ENCODE peak calls at places on chromosomes 7 and 10, in five cellular contexts. S is spleen, K is IMR-90, Q is A549, Y is mammary epithelial cell. F is an unnamed sample.
A peak's percentile ranks its signal among the peaks of the same experiment; 100 is the strongest.

GRCh38 chr10:58064714-58065528 is 202.8 kb downstream of the IPMK start:
- DNase-seq in S (no peak), K (peak; percentile 58), Q (peak; percentile 63), Y (peak; percentile 43), F (no peak)

GRCh38 chr7:1377111-1377909 is 82.0 kb downstream of the MICALL2 start:
- DNase-seq in S (no peak), Q (peak; percentile 55), Y (no peak), K (no peak), F (no peak)

GRCh38 chr10:13271552-13272163 is 28.2 kb downstream of the PHYH start:
- DNase-seq in K (peak; percentile 22), Q (peak; percentile 40), S (peak; percentile 79), Y (no peak), F (peak; percentile 79)

GRCh38 chr10:80468806-80469421 is 14.8 kb downstream of the TSPAN14 start:
- DNase-seq in Y (no peak), S (no peak), K (no peak), Q (no peak), F (no peak)

GRCh38 chr10:788796-789748 is 99.6 kb upstream of the DIP2C start:
- DNase-seq in Y (peak; percentile 56), Q (peak; percentile 84), K (peak; percentile 60), S (peak; percentile 88), F (peak; percentile 79)

GRCh38 chr10:21517983-21518628 is 7.4 kb downstream of the SKIDA1 start:
- DNase-seq in K (peak; percentile 68), Y (peak; percentile 54), Q (peak; percentile 42), S (no peak), F (no peak)

GRCh38 chr7:931871-932650 is 22.4 kb downstream of the ADAP1 start:
- DNase-seq in K (no peak), S (peak; percentile 66), Q (no peak), Y (no peak), F (no peak)

GRCh38 chr10:110848106-110848505 is 23.6 kb upstream of the PDCD4 start:
- DNase-seq in S (no peak), K (no peak), Q (no peak), Y (no peak), F (no peak)

GRCh38 chr10:121468726-121469125 is 129.5 kb downstream of the FGFR2 start:
- DNase-seq in Q (no peak), Y (no peak), S (no peak), K (no peak), F (no peak)

GRCh38 chr7:22356855-22357310 is at the start of gene RAPGEF5:
- DNase-seq in Y (peak; percentile 66), K (no peak), Q (no peak), S (peak; percentile 79), F (peak; percentile 79)

GRCh38 chr10:114706458-114707055 is 48.5 kb upstream of the ABLIM1 start:
- DNase-seq in K (no peak), S (no peak), Y (peak; percentile 48), Q (no peak), F (no peak)

DNA sequence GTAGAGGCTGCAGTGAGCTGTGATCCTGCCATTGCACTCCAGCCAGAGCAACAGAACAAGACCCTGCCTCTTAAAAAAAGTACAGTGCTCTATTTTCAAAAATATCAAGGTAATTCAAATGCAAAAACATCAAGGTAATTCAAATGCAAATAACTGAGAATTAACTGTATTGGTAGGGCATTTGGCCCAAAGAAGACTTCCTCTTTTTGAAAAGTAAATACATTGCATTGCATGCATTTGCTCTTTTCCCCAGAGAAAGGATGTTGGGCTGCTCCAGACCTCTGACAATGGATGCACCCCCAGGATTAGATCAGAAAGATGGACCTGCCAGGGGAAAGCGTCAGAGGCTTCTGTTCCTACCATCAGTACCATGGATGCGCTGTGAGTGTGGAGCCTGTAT is 93.4 kb upstream of the LYZL2 start:
- DNase-seq in K (no peak), Y (no peak), Q (no peak), S (no peak), F (no peak)
- TF ChIP-seq CTCF in K (no peak), Y (no peak), Q (no peak), S (no peak), F (no peak)

DNA sequence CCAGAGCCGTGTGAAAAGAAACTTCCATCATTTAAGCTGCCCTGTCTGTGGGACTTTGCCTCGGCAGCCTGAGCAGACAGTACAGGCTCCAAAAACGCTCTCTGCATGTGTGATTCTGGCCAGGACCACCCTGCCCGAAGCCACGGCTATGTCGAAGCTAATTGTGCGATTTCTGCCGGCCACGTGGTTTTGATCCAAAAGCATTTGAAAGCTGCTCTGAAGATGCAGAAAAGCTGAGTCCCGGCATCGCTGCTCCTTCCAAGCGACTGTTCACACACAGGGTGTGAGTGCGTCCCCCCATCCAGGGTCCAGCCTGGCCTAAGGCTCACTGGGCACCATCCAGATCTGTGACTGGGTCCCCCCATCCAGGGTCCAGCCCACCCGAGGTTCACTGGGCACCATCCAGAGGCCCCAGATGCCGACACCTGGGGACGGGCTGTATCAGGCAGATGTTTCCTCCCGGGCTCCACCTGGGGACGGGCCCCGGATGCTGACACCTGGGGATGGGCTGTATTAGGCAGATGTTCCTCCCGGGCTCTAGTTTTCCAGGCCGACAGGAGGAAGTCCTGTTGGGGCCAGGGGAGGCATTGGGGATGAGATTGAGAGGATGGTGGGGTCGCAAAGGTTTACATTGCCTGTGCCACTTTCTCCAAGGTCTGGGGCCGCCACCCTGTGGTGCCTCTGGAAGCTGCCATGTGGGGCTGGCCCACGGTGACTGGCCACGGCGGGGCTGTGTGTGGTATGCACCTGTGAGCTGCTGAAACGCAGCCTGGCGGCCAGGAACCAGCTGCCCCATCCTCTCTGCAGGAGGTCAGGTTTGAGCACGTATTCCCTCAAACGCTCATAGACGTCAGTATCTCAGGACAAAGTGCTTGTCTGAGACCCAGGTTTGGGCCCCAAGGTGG is 527.4 kb downstream of the DNAJB6 start:
- DNase-seq in S (peak; percentile 70), Q (no peak), Y (no peak), K (no peak), F (no peak)
- H3K4me1 ChIP-seq in S (no peaks in the 10 kb centered on the region), Q (no peaks in the 10 kb centered on the region), Y (no peaks in the 10 kb centered on the region), K (no peaks in the 10 kb centered on the region), F (no peaks in the 10 kb centered on the region)

DNA sequence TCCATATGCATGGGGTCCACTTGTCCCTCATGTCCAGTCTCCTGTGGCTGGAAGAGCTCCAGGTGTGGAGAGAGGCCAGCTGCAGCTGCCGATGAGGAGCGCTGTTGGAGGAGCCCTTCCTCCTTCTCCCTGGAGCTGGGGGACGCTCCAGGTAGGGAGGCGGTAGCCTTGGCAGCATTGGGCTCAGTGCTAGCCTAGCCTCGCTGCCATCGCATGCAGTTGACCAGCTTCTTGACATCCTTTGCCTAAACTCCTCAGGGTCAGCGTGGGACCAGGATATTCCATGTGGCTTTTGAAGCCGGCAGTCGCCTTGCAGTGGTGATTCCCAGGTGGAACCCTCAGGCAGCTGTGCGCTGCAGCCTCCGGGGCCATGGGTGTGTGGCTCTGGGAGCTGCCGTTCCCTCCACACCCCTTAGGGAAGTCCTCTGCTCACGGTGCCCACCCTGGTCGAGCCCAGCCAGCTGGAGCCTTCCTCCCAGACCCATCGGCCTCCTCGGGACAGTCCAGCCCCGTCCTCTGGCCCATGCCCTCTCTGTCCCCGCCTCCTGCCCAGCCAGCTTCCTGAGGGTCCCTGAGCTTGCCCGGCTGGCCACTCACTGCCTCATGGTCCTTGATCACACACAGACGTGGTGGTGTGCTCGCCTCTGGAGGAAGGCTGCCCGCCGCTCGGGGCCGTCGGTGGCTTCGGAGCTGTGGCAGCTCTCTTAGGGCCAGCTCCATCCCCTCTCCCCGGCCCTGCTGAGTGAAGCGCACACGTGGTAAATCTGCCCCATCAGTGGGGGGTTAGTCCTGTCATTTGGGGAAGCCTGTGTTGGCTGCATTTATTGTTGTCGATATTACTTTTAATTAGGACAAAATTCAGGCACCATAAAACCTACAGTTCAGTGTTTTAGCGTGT is 21.2 kb downstream of the INPP5A start:
- DNase-seq in Y (no peak), Q (no peak), K (no peak), S (peak; percentile 71), F (no peak)
- H3K27ac ChIP-seq in Y (no peak overlapping the region), Q (no peak overlapping the region), K (no peak overlapping the region), S (no peak overlapping the region), F (no peak overlapping the region)

GRCh38 chr7:26245150-26245549 is 43.6 kb downstream of the CBX3 start:
- DNase-seq in K (no peak), Y (no peak), S (no peak), Q (no peak), F (no peak)
- TF ChIP-seq CTCF in K (no peak), Y (no peak), S (no peak), Q (no peak), F (no peak)

GRCh38 chr10:34420273-34420672 is 394.8 kb downstream of the PARD3 start:
- DNase-seq in K (no peak), Y (no peak), Q (peak; percentile 80), S (no peak), F (no peak)

GRCh38 chr10:34426041-34426440 is 389.1 kb downstream of the PARD3 start:
- DNase-seq in Y (no peak), K (no peak), S (no peak), Q (peak; percentile 32), F (no peak)

GRCh38 chr10:34420795-34421194 is 394.3 kb downstream of the PARD3 start:
- DNase-seq in S (no peak), Q (peak; percentile 50), K (no peak), Y (no peak), F (no peak)

GRCh38 chr10:34427911-34428216 is 387.2 kb downstream of the PARD3 start:
- DNase-seq in Q (peak; percentile 64), K (no peak), S (no peak), Y (no peak), F (no peak)

GRCh38 chr10:34423607-34424325 is 391.3 kb downstream of the PARD3 start:
- DNase-seq in K (no peak), S (no peak), Q (peak; percentile 42), Y (no peak), F (no peak)
- H3K4me1 ChIP-seq in K (peaks cover 2% of the 10 kb centered on the region), S (no peaks in the 10 kb centered on the region), Q (peaks cover 90% of the 10 kb centered on the region), Y (no peaks in the 10 kb centered on the region), F (no peaks in the 10 kb centered on the region)

GRCh38 chr10:113492181-113492580 is 60.7 kb upstream of the HABP2 start:
- DNase-seq in Q (no peak), K (no peak), S (no peak), Y (no peak), F (no peak)
- H3K27ac ChIP-seq in Q (no peak overlapping the region), K (no peak overlapping the region), S (no peak overlapping the region), Y (no peak overlapping the region), F (no peak overlapping the region)

GRCh38 chr10:77638766-77639101 is 1.1 kb upstream of the KCNMA1 start:
- DNase-seq in K (no peak), S (no peak), Q (no peak), Y (no peak), F (no peak)
- TF ChIP-seq CTCF in K (no peak), S (no peak), Q (no peak), Y (no peak), F (no peak)

GRCh38 chr7:92634125-92634710 is 44.0 kb upstream of the FAM133B start:
- DNase-seq in K (no peak), Q (no peak), Y (no peak), S (no peak), F (no peak)
- H3K4me1 ChIP-seq in K (peaks cover 6% of the 10 kb centered on the region), Q (peaks cover 46% of the 10 kb centered on the region), Y (peaks cover 49% of the 10 kb centered on the region), S (peaks cover 57% of the 10 kb centered on the region), F (no peaks in the 10 kb centered on the region)

DNA sequence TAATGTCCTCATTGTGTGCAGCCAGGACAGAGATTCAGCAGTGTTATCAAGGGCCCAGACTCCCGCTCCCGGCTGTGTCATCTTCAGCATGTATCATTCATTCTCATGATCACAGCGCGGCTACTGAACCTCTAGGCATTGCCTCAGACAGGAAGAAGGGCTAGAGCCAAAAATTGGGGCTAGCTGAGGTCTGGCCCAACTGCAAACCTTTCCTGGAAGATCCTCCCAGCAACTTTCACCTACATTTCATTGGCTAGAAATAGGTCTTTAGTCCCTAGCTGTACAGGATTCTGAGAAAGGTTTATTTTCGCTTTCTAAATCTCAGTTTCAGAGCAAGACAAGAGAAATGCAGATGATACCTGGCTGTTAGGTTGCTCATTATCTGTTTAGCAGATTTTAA is 81.9 kb downstream of the CREM start:
- DNase-seq in Y (no peak), S (no peak), Q (no peak), K (no peak), F (peak; percentile 66)
- H3K27ac ChIP-seq in Y (no peak overlapping the region), S (no peak overlapping the region), Q (no peak overlapping the region), K (no peak overlapping the region), F (peak overlapping the region; percentile 37)

F was measured in right lobe of liver.